ENCODE peak calls at places on chromosomes 11 and 22, in eight cellular contexts. One of them, this sample, is unnamed.

GRCh38 chr11:75263944-75264349 is 23.4 kb downstream of the TPBGL start:
- DNase-seq in KG1: no peak
- DNase-seq in AG09319: no peak
- DNase-seq in NCI-H2081: no peak
- DNase-seq in NCI-H1092: no peak
- DNase-seq in central memory CD4-positive, alpha-beta T cell: no peak
- DNase-seq in Daoy: no peak
- DNase-seq in GM19239: no peak
- DNase-seq in this sample: no peak

GRCh38 chr11:11706022-11706421 is 84.2 kb upstream of the GALNT18 start:
- DNase-seq in NCI-H2081: no peak
- DNase-seq in AG09319: no peak
- DNase-seq in KG1: no peak
- DNase-seq in NCI-H1092: no peak
- DNase-seq in central memory CD4-positive, alpha-beta T cell: no peak
- DNase-seq in Daoy: peak
- DNase-seq in GM19239: no peak
- DNase-seq in this sample: no peak

GRCh38 chr11:75450236-75450635 is 17.2 kb upstream of the KLHL35 start:
- DNase-seq in NCI-H1092: no peak
- DNase-seq in GM19239: no peak
- DNase-seq in Daoy: no peak
- DNase-seq in NCI-H2081: no peak
- DNase-seq in AG09319: no peak
- DNase-seq in central memory CD4-positive, alpha-beta T cell: no peak
- DNase-seq in KG1: no peak
- DNase-seq in this sample: no peak

GRCh38 chr11:45885274-45885920 is at the start of gene MAPK8IP1:
- DNase-seq in GM19239: peak
- DNase-seq in KG1: no peak
- DNase-seq in NCI-H2081: peak
- DNase-seq in central memory CD4-positive, alpha-beta T cell: peak
- DNase-seq in NCI-H1092: peak
- DNase-seq in Daoy: peak
- DNase-seq in AG09319: no peak
- DNase-seq in this sample: no peak

GRCh38 chr11:64540426-64540825 is 50.6 kb upstream of the SLC22A12 start:
- DNase-seq in Daoy: no peak
- DNase-seq in NCI-H1092: no peak
- DNase-seq in AG09319: no peak
- DNase-seq in central memory CD4-positive, alpha-beta T cell: no peak
- DNase-seq in GM19239: no peak
- DNase-seq in NCI-H2081: no peak
- DNase-seq in KG1: no peak
- DNase-seq in this sample: no peak

GRCh38 chr11:20035375-20035700 is 124.9 kb downstream of the DBX1 start:
- DNase-seq in AG09319: no peak
- DNase-seq in GM19239: no peak
- DNase-seq in KG1: no peak
- DNase-seq in NCI-H1092: no peak
- DNase-seq in NCI-H2081: no peak
- DNase-seq in central memory CD4-positive, alpha-beta T cell: no peak
- DNase-seq in Daoy: no peak
- DNase-seq in this sample: no peak

GRCh38 chr11:86781546-86781945 is 18.8 kb upstream of the PRSS23 start:
- DNase-seq in AG09319: no peak
- DNase-seq in NCI-H1092: no peak
- DNase-seq in KG1: no peak
- DNase-seq in NCI-H2081: no peak
- DNase-seq in GM19239: no peak
- DNase-seq in Daoy: no peak
- DNase-seq in central memory CD4-positive, alpha-beta T cell: no peak
- DNase-seq in this sample: no peak

GRCh38 chr11:18633256-18634139 is 644 bp downstream of the SPTY2D1 start:
- DNase-seq in central memory CD4-positive, alpha-beta T cell: no peak
- DNase-seq in NCI-H1092: no peak
- DNase-seq in AG09319: peak
- DNase-seq in NCI-H2081: no peak
- DNase-seq in KG1: no peak
- DNase-seq in GM19239: peak
- DNase-seq in Daoy: no peak
- DNase-seq in this sample: peak

GRCh38 chr22:47145883-47146282 is 383.4 kb downstream of the TBC1D22A start:
- DNase-seq in KG1: no peak
- DNase-seq in GM19239: no peak
- DNase-seq in NCI-H2081: no peak
- DNase-seq in AG09319: no peak
- DNase-seq in Daoy: no peak
- DNase-seq in central memory CD4-positive, alpha-beta T cell: no peak
- DNase-seq in NCI-H1092: no peak
- DNase-seq in this sample: no peak